ENCODE peak calls at places on chromosomes 6 and 20, in eight cellular contexts. One of them, this sample, is unnamed.

GRCh38 chr20:14374191-14374590 is 36.8 kb upstream of the FLRT3 start:
- DNase-seq in HCT116: no peak
- DNase-seq in body of pancreas: no peak
- DNase-seq in testis: no peak
- DNase-seq in heart left ventricle: no peak
- DNase-seq in A549: no peak
- DNase-seq in adrenal gland: no peak
- DNase-seq in ovary: no peak
- DNase-seq in this sample: no peak

GRCh38 chr20:50381771-50382593 is 128.2 kb upstream of the PTPN1 start:
- DNase-seq in testis: peak
- DNase-seq in A549: no peak
- DNase-seq in ovary: no peak
- DNase-seq in adrenal gland: no peak
- DNase-seq in heart left ventricle: no peak
- DNase-seq in HCT116: no peak
- DNase-seq in body of pancreas: no peak
- DNase-seq in this sample: no peak

GRCh38 chr20:58580493-58580835 is 65.3 kb upstream of the APCDD1L start:
- DNase-seq in heart left ventricle: no peak
- DNase-seq in A549: no peak
- DNase-seq in HCT116: no peak
- DNase-seq in adrenal gland: no peak
- DNase-seq in testis: no peak
- DNase-seq in body of pancreas: no peak
- DNase-seq in ovary: no peak
- DNase-seq in this sample: peak

GRCh38 chr20:52031206-52031573 is 160.4 kb downstream of the ZFP64 start:
- DNase-seq in adrenal gland: no peak
- DNase-seq in ovary: no peak
- DNase-seq in testis: no peak
- DNase-seq in HCT116: no peak
- DNase-seq in body of pancreas: no peak
- DNase-seq in A549: no peak
- DNase-seq in heart left ventricle: no peak
- DNase-seq in this sample: no peak

GRCh38 chr20:50333856-50334255 is 143.2 kb downstream of the CEBPB start:
- DNase-seq in HCT116: no peak
- DNase-seq in A549: no peak
- DNase-seq in body of pancreas: no peak
- DNase-seq in adrenal gland: peak
- DNase-seq in testis: no peak
- DNase-seq in ovary: peak
- DNase-seq in heart left ventricle: no peak
- DNase-seq in this sample: peak

GRCh38 chr6:10791673-10792072 is 44.1 kb downstream of the TMEM14B start:
- DNase-seq in ovary: no peak
- DNase-seq in HCT116: no peak
- DNase-seq in body of pancreas: no peak
- DNase-seq in adrenal gland: no peak
- DNase-seq in testis: no peak
- DNase-seq in A549: no peak
- DNase-seq in heart left ventricle: no peak
- DNase-seq in this sample: no peak

GRCh38 chr6:85252552-85252951 is 197.3 kb upstream of the NT5E start:
- DNase-seq in heart left ventricle: no peak
- DNase-seq in adrenal gland: no peak
- DNase-seq in A549: no peak
- DNase-seq in HCT116: no peak
- DNase-seq in body of pancreas: no peak
- DNase-seq in ovary: no peak
- DNase-seq in testis: no peak
- DNase-seq in this sample: no peak

GRCh38 chr20:47857142-47857993 is 72.1 kb upstream of the SULF2 start:
- DNase-seq in A549: no peak
- DNase-seq in body of pancreas: no peak
- DNase-seq in ovary: peak
- DNase-seq in HCT116: no peak
- DNase-seq in adrenal gland: no peak
- DNase-seq in testis: no peak
- DNase-seq in heart left ventricle: peak
- DNase-seq in this sample: no peak

GRCh38 chr20:14860410-14860814 is 523.0 kb upstream of the FLRT3 start:
- DNase-seq in HCT116: no peak
- DNase-seq in ovary: no peak
- DNase-seq in adrenal gland: no peak
- DNase-seq in body of pancreas: no peak
- DNase-seq in testis: no peak
- DNase-seq in A549: peak
- DNase-seq in heart left ventricle: no peak
- DNase-seq in this sample: no peak

GRCh38 chr20:5480824-5481600 is 164.3 kb upstream of the PROKR2 start:
- DNase-seq in heart left ventricle: no peak
- DNase-seq in body of pancreas: no peak
- DNase-seq in ovary: no peak
- DNase-seq in HCT116: no peak
- DNase-seq in A549: no peak
- DNase-seq in testis: no peak
- DNase-seq in adrenal gland: peak
- DNase-seq in this sample: no peak

GRCh38 chr20:5484926-5485325 is 168.2 kb upstream of the PROKR2 start:
- DNase-seq in body of pancreas: no peak
- DNase-seq in A549: no peak
- DNase-seq in testis: no peak
- DNase-seq in HCT116: no peak
- DNase-seq in ovary: no peak
- DNase-seq in heart left ventricle: no peak
- DNase-seq in adrenal gland: no peak
- DNase-seq in this sample: peak

GRCh38 chr20:5484346-5484745 is 167.6 kb upstream of the PROKR2 start:
- DNase-seq in adrenal gland: no peak
- DNase-seq in ovary: no peak
- DNase-seq in HCT116: no peak
- DNase-seq in body of pancreas: no peak
- DNase-seq in testis: no peak
- DNase-seq in A549: no peak
- DNase-seq in heart left ventricle: no peak
- DNase-seq in this sample: no peak

GRCh38 chr20:5482791-5483190 is 166.0 kb upstream of the PROKR2 start:
- DNase-seq in testis: no peak
- DNase-seq in heart left ventricle: no peak
- DNase-seq in adrenal gland: no peak
- DNase-seq in HCT116: no peak
- DNase-seq in ovary: no peak
- DNase-seq in A549: no peak
- DNase-seq in body of pancreas: no peak
- DNase-seq in this sample: no peak

GRCh38 chr20:5481872-5482271 is 165.1 kb upstream of the PROKR2 start:
- DNase-seq in HCT116: no peak
- DNase-seq in A549: no peak
- DNase-seq in body of pancreas: no peak
- DNase-seq in heart left ventricle: no peak
- DNase-seq in ovary: no peak
- DNase-seq in adrenal gland: no peak
- DNase-seq in testis: no peak
- DNase-seq in this sample: no peak
- TF ChIP-seq POLR2A in HCT116: no peak
- TF ChIP-seq POLR2A in A549: no peak
- TF ChIP-seq POLR2A in body of pancreas: no peak
- TF ChIP-seq POLR2A in heart left ventricle: no peak
- TF ChIP-seq POLR2A in ovary: no peak
- TF ChIP-seq POLR2A in adrenal gland: no peak
- TF ChIP-seq POLR2A in testis: no peak
- TF ChIP-seq POLR2A in this sample: no peak

DNA sequence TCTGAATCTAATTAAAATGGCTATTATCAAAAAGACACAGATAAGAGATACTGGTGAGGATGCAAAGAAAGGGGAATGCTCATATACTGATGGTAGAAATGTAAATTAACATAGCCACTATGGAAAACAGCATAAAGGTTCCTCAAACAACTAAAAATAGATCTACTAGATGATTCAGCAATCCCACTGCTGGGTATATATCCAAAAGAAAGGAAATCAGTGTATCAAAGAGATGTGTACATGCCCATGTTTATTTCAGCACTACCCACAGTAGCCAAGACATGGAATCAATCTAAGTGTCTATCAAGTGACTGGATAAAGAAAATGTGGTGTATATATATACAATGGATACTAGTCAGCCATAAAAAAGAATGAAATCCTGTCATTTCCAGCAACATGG is 6.0 kb upstream of the BRD2 start:
- DNase-seq in A549: no peak
- DNase-seq in adrenal gland: no peak
- DNase-seq in HCT116: no peak
- DNase-seq in body of pancreas: no peak
- DNase-seq in heart left ventricle: no peak
- DNase-seq in testis: no peak
- DNase-seq in ovary: no peak
- DNase-seq in this sample: no peak
- TF ChIP-seq CTCF in A549: no peak
- TF ChIP-seq CTCF in adrenal gland: no peak
- TF ChIP-seq CTCF in HCT116: no peak
- TF ChIP-seq CTCF in body of pancreas: no peak
- TF ChIP-seq CTCF in heart left ventricle: no peak
- TF ChIP-seq CTCF in testis: no peak
- TF ChIP-seq CTCF in ovary: no peak
- TF ChIP-seq CTCF in this sample: no peak

GRCh38 chr6:73519943-73520687 is 717 bp downstream of the EEF1A1 start:
- DNase-seq in adrenal gland: peak
- DNase-seq in HCT116: no peak
- DNase-seq in testis: peak
- DNase-seq in A549: no peak
- DNase-seq in body of pancreas: peak
- DNase-seq in heart left ventricle: peak
- DNase-seq in ovary: peak
- DNase-seq in this sample: peak
- TF ChIP-seq POLR2A in adrenal gland: peak
- TF ChIP-seq POLR2A in HCT116: no peak
- TF ChIP-seq POLR2A in testis: no peak
- TF ChIP-seq POLR2A in A549: peak
- TF ChIP-seq POLR2A in body of pancreas: no peak
- TF ChIP-seq POLR2A in heart left ventricle: no peak
- TF ChIP-seq POLR2A in ovary: peak
- TF ChIP-seq POLR2A in this sample: no peak

GRCh38 chr20:53291548-53291947 is 302.1 kb downstream of the ZNF217 start:
- DNase-seq in HCT116: peak
- DNase-seq in ovary: no peak
- DNase-seq in testis: peak
- DNase-seq in adrenal gland: no peak
- DNase-seq in A549: no peak
- DNase-seq in heart left ventricle: no peak
- DNase-seq in body of pancreas: no peak
- DNase-seq in this sample: no peak

GRCh38 chr20:53297154-53297529 is 296.5 kb downstream of the ZNF217 start:
- DNase-seq in adrenal gland: no peak
- DNase-seq in testis: no peak
- DNase-seq in A549: no peak
- DNase-seq in ovary: no peak
- DNase-seq in HCT116: no peak
- DNase-seq in body of pancreas: no peak
- DNase-seq in heart left ventricle: no peak
- DNase-seq in this sample: no peak

GRCh38 chr20:53296451-53297153 is 297.0 kb downstream of the ZNF217 start:
- DNase-seq in heart left ventricle: no peak
- DNase-seq in testis: no peak
- DNase-seq in A549: no peak
- DNase-seq in ovary: no peak
- DNase-seq in HCT116: no peak
- DNase-seq in adrenal gland: peak
- DNase-seq in body of pancreas: no peak
- DNase-seq in this sample: no peak

GRCh38 chr20:53294804-53295203 is 298.8 kb downstream of the ZNF217 start:
- DNase-seq in body of pancreas: no peak
- DNase-seq in HCT116: no peak
- DNase-seq in testis: no peak
- DNase-seq in heart left ventricle: no peak
- DNase-seq in adrenal gland: no peak
- DNase-seq in ovary: no peak
- DNase-seq in A549: no peak
- DNase-seq in this sample: no peak

GRCh38 chr20:53292347-53292746 is 301.3 kb downstream of the ZNF217 start:
- DNase-seq in HCT116: no peak
- DNase-seq in body of pancreas: no peak
- DNase-seq in ovary: no peak
- DNase-seq in adrenal gland: no peak
- DNase-seq in testis: no peak
- DNase-seq in A549: no peak
- DNase-seq in heart left ventricle: no peak
- DNase-seq in this sample: no peak
- TF ChIP-seq CTCF in HCT116: no peak
- TF ChIP-seq CTCF in body of pancreas: no peak
- TF ChIP-seq CTCF in ovary: no peak
- TF ChIP-seq CTCF in adrenal gland: no peak
- TF ChIP-seq CTCF in testis: no peak
- TF ChIP-seq CTCF in A549: no peak
- TF ChIP-seq CTCF in heart left ventricle: no peak
- TF ChIP-seq CTCF in this sample: no peak

GRCh38 chr6:136772685-136773472 is 19.4 kb downstream of the MAP3K5 start:
- DNase-seq in HCT116: no peak
- DNase-seq in A549: no peak
- DNase-seq in ovary: no peak
- DNase-seq in heart left ventricle: no peak
- DNase-seq in adrenal gland: no peak
- DNase-seq in testis: no peak
- DNase-seq in body of pancreas: peak
- DNase-seq in this sample: no peak
- TF ChIP-seq POLR2A in HCT116: no peak
- TF ChIP-seq POLR2A in A549: no peak
- TF ChIP-seq POLR2A in ovary: no peak
- TF ChIP-seq POLR2A in heart left ventricle: no peak
- TF ChIP-seq POLR2A in adrenal gland: no peak
- TF ChIP-seq POLR2A in testis: no peak
- TF ChIP-seq POLR2A in body of pancreas: peak
- TF ChIP-seq POLR2A in this sample: no peak

GRCh38 chr20:63955281-63955845 is 853 bp downstream of the UCKL1 start:
- DNase-seq in ovary: no peak
- DNase-seq in adrenal gland: no peak
- DNase-seq in testis: peak
- DNase-seq in A549: no peak
- DNase-seq in body of pancreas: no peak
- DNase-seq in HCT116: no peak
- DNase-seq in heart left ventricle: peak
- DNase-seq in this sample: no peak
- TF ChIP-seq CTCF in ovary: no peak
- TF ChIP-seq CTCF in adrenal gland: no peak
- TF ChIP-seq CTCF in testis: peak
- TF ChIP-seq CTCF in A549: peak
- TF ChIP-seq CTCF in body of pancreas: peak
- TF ChIP-seq CTCF in HCT116: peak
- TF ChIP-seq CTCF in heart left ventricle: peak
- TF ChIP-seq CTCF in this sample: no peak

This sample was measured in lower leg skin.